ENCODE peak calls at places on chromosome 4, in six cellular contexts. S, Q, Z, N, U and W are unnamed samples.

GRCh38 chr4:185383451-185383850 is 12.3 kb downstream of the LRP2BP start:
- DNase-seq in S (no peak), Q (no peak), Z (no peak), N (peak; percentile 26), U (no peak), W (no peak)

GRCh38 chr4:99655315-99656081 is 2.1 kb downstream of the C4orf54 start:
- DNase-seq in S (peak; percentile 57), Q (no peak), Z (peak; percentile 78), N (peak; percentile 74), U (no peak), W (no peak)

GRCh38 chr4:124641715-124642380 is 70.7 kb downstream of the ANKRD50 start:
- DNase-seq in S (no peak), Q (no peak), Z (no peak), N (peak; percentile 47), U (peak; percentile 11), W (no peak)

GRCh38 chr4:154858166-154858565 is 77.1 kb downstream of the RBM46 start:
- DNase-seq in S (no peak), Q (no peak), Z (no peak), N (no peak), U (no peak), W (no peak)

GRCh38 chr4:47032405-47033106 is 1.2 kb downstream of the GABRB1 start:
- DNase-seq in S (peak; percentile 46), Q (no peak), Z (peak; percentile 91), N (peak; percentile 74), U (peak; percentile 75), W (no peak)

GRCh38 chr4:3857316-3857926 is 91.2 kb downstream of the ADRA2C start:
- DNase-seq in S (no peak), Q (no peak), Z (peak; percentile 70), N (no peak), U (no peak), W (no peak)

GRCh38 chr4:130359537-130359936 is 1263.6 kb downstream of the C4orf33 start:
- DNase-seq in S (no peak), Q (no peak), Z (no peak), N (no peak), U (peak; percentile 24), W (no peak)

GRCh38 chr4:153154010-153154975 is 50.0 kb upstream of the TRIM2 start:
- DNase-seq in S (no peak), Q (no peak), Z (no peak), N (peak; percentile 75), U (no peak), W (no peak)

GRCh38 chr4:151267822-151268535 is 9.0 kb upstream of the PRSS48 start:
- DNase-seq in S (no peak), Q (no peak), Z (no peak), N (no peak), U (no peak), W (no peak)

GRCh38 chr4:166816901-166817300 is 417.4 kb downstream of the SPOCK3 start:
- DNase-seq in S (no peak), Q (no peak), Z (no peak), N (peak; percentile 52), U (no peak), W (no peak)

GRCh38 chr4:158805628-158806471 is 37.0 kb downstream of the FNIP2 start:
- DNase-seq in S (no peak), Q (no peak), Z (no peak), N (no peak), U (no peak), W (no peak)